ENCODE peak calls at places on chromosomes 16 and 17, in five cellular contexts. V, M, I, H and L are unnamed samples.

GRCh38 chr16:68644303-68644702 is 807 bp upstream of the CDH3 start:
- DNase-seq in I (no peak), H (no peak), M (no peak), V (no peak), L (no peak)

GRCh38 chr17:60110586-60110985 is 31.9 kb upstream of the HEATR6 start:
- DNase-seq in I (no peak), M (no peak), V (no peak), H (no peak), L (no peak)

GRCh38 chr16:8892101-8892575 is 10.0 kb downstream of the LITAFD start:
- DNase-seq in H (no peak), I (no peak), M (no peak), V (no peak), L (peak; percentile 72)

GRCh38 chr16:74709477-74709877 is 8.8 kb upstream of the MLKL start:
- DNase-seq in H (peak; percentile 63), I (peak; percentile 86), V (peak; percentile 68), M (peak; percentile 77), L (no peak)

GRCh38 chr17:50841949-50842354 is 6.6 kb downstream of the WFIKKN2 start:
- DNase-seq in H (no peak), I (peak; percentile 56), M (no peak), V (peak; percentile 61), L (no peak)

GRCh38 chr17:17377568-17377967 is 74.4 kb downstream of the NT5M start:
- DNase-seq in I (peak; percentile 86), V (no peak), M (no peak), H (no peak), L (no peak)

GRCh38 chr17:44200478-44201155 is 933 bp upstream of the ATXN7L3 start:
- DNase-seq in V (no peak), M (no peak), H (no peak), I (no peak), L (no peak)

GRCh38 chr17:31068291-31068690 is 26.5 kb upstream of the NF1 start:
- DNase-seq in I (peak; percentile 32), H (no peak), M (no peak), V (no peak), L (peak; percentile 20)

GRCh38 chr17:28946239-28946638 is 5.1 kb downstream of the PHF12 start:
- DNase-seq in V (no peak), I (no peak), H (no peak), M (no peak), L (no peak)

GRCh38 chr17:11880714-11881113 is 116.6 kb downstream of the ZNF18 start:
- DNase-seq in M (no peak), H (no peak), V (no peak), I (no peak), L (no peak)

DNA sequence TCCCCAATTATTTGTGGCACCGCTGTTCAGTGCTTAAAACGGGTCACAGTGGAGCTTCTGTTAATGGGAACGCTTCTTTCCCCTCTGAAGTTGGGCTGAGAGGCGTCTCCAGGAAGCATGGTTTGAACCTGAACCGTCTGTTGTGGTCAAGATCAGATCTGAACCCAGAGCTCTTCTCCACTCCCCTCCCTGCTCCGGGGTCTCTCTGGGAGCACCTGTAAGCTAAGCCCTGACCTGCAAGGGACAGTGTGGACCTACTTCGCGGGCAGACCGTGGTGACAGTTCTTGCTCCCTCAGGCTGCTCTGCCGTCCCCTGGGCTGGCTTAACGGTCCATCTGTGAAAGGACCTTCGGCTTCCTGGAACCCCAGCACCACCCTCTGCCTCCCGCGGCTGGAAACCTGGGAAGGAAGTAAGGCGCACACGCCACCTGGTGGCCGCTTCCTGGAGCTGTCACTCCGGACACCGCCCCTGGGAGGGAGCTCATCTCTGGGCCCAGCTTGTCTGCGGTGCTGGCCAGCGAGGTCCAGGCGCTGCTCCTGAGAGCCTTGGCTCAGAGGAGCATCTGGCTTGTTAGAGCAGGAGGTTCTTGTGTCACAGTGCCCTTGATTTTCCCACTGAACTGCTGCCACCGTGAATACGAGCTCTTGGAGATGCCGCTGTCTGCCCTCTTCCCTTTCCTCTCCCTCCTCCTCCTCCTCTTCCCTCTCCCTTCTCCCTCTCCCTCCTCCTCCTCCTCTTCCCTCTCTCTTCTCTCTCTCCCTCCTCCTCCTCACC is 518.5 kb upstream of the EEF2KMT start:
- DNase-seq in V (peak; percentile 25), H (no peak), I (peak; percentile 26), M (peak; percentile 66), L (peak; percentile 13)
- TF ChIP-seq CTCF in V (peak; percentile 67), H (peak; percentile 23), I (peak; percentile 78), M (peak; percentile 58), L (peak; percentile 68)

DNA sequence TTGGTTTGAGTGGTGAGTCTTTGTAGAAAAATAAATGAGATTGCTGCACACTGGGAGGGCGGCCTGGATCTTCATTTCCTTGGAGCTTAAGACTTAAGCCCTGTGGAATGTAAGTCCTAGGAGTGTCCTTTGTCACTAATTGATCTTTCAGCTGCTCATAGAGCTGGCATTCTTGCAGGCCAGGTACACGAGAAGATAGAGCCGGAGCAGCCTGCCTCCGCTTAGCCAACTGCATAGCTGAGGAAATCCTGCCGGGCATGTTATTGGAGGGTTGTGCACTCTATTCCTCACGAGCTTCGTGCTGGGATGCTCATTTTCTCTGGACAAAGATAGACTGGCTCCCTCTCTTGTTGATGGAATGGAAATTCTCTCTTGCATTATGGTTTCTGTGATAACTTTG is 76.8 kb downstream of the RPA1 start:
- DNase-seq in H (no peak), I (no peak), V (no peak), M (peak; percentile 2), L (no peak)
- TF ChIP-seq CTCF in H (no peak), I (no peak), V (no peak), M (no peak), L (no peak)

GRCh38 chr16:4271176-4272113 is 1.4 kb downstream of the TFAP4 start:
- DNase-seq in M (peak; percentile 97), I (peak; percentile 97), V (peak; percentile 95), H (peak; percentile 72), L (peak; percentile 90)

GRCh38 chr16:4273858-4274291 is 1.1 kb upstream of the TFAP4 start:
- DNase-seq in M (peak; percentile 79), I (peak; percentile 66), V (peak; percentile 60), H (no peak), L (peak; percentile 77)

GRCh38 chr16:4270091-4270490 is 2.7 kb downstream of the TFAP4 start:
- DNase-seq in I (no peak), M (no peak), H (no peak), V (no peak), L (no peak)

GRCh38 chr16:4272114-4272954 is 489 bp downstream of the TFAP4 start:
- DNase-seq in I (peak; percentile 69), M (peak; percentile 84), V (peak; percentile 61), H (no peak), L (peak; percentile 68)

DNA sequence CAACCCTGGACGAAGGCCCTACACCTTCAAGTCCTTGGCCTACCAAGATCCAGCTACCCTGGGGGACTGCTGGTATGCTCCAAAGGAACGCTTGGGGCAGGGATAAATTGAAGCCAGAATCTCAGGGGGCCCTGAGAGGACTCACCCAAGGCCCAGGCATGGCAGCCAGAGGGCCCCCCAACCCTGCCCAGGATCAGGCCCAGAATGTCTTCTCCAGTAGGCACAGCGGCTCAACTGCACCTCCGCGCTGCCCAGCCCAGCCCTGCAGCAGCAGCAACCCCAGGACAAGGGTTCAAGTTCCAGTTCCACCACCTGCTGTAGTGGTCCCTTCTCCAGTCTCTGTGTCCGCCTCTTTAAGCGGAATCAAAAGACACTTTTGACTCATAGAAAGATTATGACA is 2.2 kb downstream of the TFAP4 start:
- DNase-seq in V (no peak), H (no peak), M (no peak), I (no peak), L (no peak)
- TF ChIP-seq CTCF in V (no peak), H (no peak), M (no peak), I (no peak), L (no peak)

GRCh38 chr17:37221865-37222264 is 153.9 kb upstream of the C17orf78 start:
- DNase-seq in M (no peak), I (no peak), H (no peak), V (no peak), L (no peak)
- TF ChIP-seq CTCF in M (no peak), I (no peak), H (no peak), V (no peak), L (no peak)

DNA sequence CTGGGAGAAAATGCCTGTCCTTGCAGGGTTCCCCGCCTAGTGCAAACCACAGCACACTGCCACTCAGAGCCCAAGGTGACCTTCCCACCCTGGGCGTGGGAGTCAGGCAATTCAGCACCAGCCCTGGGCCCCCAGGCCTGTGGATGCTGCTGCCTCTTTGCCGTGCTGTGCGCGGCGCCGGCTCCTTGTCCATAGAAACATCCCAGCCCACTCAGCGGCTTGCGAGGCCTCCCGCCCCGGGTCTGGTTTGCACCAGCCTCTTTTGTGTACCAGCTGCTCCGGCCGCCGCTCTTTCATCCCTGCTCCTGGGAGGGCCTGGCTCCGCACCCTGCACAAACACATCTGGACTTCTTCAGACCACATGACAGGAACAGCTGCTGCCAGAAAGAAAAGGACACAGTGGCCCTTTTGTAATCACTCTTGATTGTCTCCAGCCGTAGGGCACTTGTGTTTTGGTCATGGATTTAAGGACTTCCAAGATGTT is 75.4 kb upstream of the SDK2 start:
- DNase-seq in M (peak; percentile 68), H (no peak), V (peak; percentile 43), I (no peak), L (no peak)
- TF ChIP-seq CTCF in M (no peak), H (no peak), V (no peak), I (no peak), L (no peak)

GRCh38 chr17:45311762-45312476 is 4.9 kb downstream of the MAP3K14 start:
- DNase-seq in M (peak; percentile 89), V (peak; percentile 63), I (peak; percentile 90), H (peak; percentile 34), L (peak; percentile 74)

GRCh38 chr17:45310380-45311324 is 6.2 kb downstream of the MAP3K14 start:
- DNase-seq in V (peak; percentile 51), M (peak; percentile 88), H (no peak), I (peak; percentile 54), L (no peak)

GRCh38 chr17:45309400-45309799 is 7.4 kb downstream of the MAP3K14 start:
- DNase-seq in H (no peak), I (no peak), V (no peak), M (no peak), L (no peak)

GRCh38 chr17:45312477-45313418 is 4.1 kb downstream of the MAP3K14 start:
- DNase-seq in H (no peak), I (no peak), M (no peak), V (no peak), L (no peak)

GRCh38 chr17:45311406-45311761 is 5.4 kb downstream of the MAP3K14 start:
- DNase-seq in I (no peak), M (no peak), V (no peak), H (no peak), L (no peak)
- TF ChIP-seq CTCF in I (no peak), M (no peak), V (no peak), H (no peak), L (peak; percentile 4)

DNA sequence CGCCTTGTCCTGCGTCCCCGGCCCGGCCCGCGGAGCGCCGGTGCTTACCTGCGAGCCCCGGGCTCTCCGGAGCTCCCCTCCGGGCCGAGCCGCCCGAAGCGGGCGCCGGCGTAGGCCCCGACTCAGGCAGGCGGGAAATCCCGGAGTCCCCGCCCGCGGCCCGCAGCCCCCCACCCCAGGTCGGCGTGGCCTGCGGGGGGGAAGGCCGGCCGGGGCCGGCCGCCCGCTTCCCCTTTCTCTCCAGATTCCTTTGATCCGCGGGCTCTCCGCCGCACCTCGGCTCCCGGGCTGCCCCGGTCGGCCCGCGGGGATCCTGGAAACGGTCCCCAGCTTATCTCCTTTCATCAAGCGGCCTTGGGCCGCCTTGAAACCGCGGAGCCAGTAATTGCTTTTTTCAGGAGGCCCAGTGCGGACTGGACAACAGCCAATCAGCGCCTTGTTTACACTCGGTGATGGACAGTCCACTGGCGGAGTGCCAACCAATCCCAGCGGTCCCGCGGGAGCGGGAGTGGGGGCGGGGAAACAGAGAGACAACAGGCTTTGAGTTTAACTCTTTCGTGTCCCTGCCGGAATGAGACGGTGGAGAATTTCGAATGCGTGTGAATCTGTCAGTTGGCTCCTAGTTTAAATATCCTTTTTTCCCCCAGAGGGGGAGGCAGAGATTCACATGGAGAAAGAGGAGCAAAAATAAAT is 1.4 kb upstream of the BAHCC1 start:
- DNase-seq in M (peak; percentile 99), I (peak; percentile 98), V (peak; percentile 100), H (no peak), L (peak; percentile 92)
- TF ChIP-seq CTCF in M (no peak), I (no peak), V (no peak), H (no peak), L (no peak)